ENCODE peak calls at places on chromosomes 2 and 18, in seven cellular contexts. A, Y, J, F, E, T and M are unnamed samples.

GRCh38 chr2:159230145-159230877 is 56.2 kb downstream of the WDSUB1 start:
- DNase-seq in T (no peak), J (no peak), E (no peak), F (no peak), A (no peak), Y (no peak), M (no peak)

GRCh38 chr2:144369416-144369815 is 150.5 kb downstream of the ZEB2 start:
- DNase-seq in J (no peak), E (no peak), T (no peak), F (no peak), A (no peak), Y (no peak), M (no peak)

GRCh38 chr18:25349131-25349925 is 2.6 kb downstream of the ZNF521 start:
- DNase-seq in J (peak), E (no peak), F (peak), A (no peak), T (no peak), Y (peak), M (no peak)

GRCh38 chr2:77521482-77521881 is 694 bp downstream of the LRRTM4 start:
- DNase-seq in F (no peak), E (no peak), J (no peak), T (no peak), A (no peak), Y (no peak), M (no peak)

GRCh38 chr2:30155889-30156658 is 9.3 kb downstream of the YPEL5 start:
- DNase-seq in J (no peak), T (no peak), Y (no peak), F (no peak), A (no peak), E (no peak), M (no peak)

GRCh38 chr2:127621981-127622431 is 23.9 kb upstream of the GPR17 start:
- DNase-seq in T (no peak), E (no peak), A (no peak), J (no peak), Y (no peak), F (no peak), M (peak)

GRCh38 chr2:7930800-7931635 is 750.8 kb upstream of the ID2 start:
- DNase-seq in T (no peak), E (no peak), Y (peak), F (no peak), A (peak), J (no peak), M (no peak)

GRCh38 chr2:20594048-20594750 is 56.7 kb downstream of the HS1BP3 start:
- DNase-seq in J (no peak), A (no peak), F (no peak), E (no peak), T (no peak), Y (no peak), M (peak)

GRCh38 chr2:234566622-234567021 is 69.7 kb upstream of the ARL4C start:
- DNase-seq in E (no peak), A (no peak), F (no peak), J (no peak), Y (no peak), T (no peak), M (no peak)

GRCh38 chr2:22442051-22442450 is 942.9 kb upstream of the KLHL29 start:
- DNase-seq in E (no peak), A (no peak), T (no peak), Y (no peak), F (no peak), J (no peak), M (no peak)

GRCh38 chr2:150716186-150716585 is 228.7 kb upstream of the RND3 start:
- DNase-seq in T (no peak), F (no peak), Y (no peak), E (no peak), A (no peak), J (no peak), M (no peak)

GRCh38 chr2:101770672-101771071 is 73.2 kb downstream of the MAP4K4 start:
- DNase-seq in A (peak), F (no peak), J (no peak), Y (peak), T (peak), E (no peak), M (no peak)

GRCh38 chr2:21860913-21861312 is 737.1 kb downstream of the TDRD15 start:
- DNase-seq in Y (no peak), E (no peak), A (no peak), F (no peak), T (no peak), J (no peak), M (no peak)

GRCh38 chr18:26863122-26863879 is 2.2 kb downstream of the AQP4 start:
- DNase-seq in E (no peak), J (peak), T (no peak), A (peak), Y (no peak), F (peak), M (no peak)

GRCh38 chr2:204360218-204361007 is 184.9 kb upstream of the PARD3B start:
- DNase-seq in T (no peak), J (no peak), F (no peak), A (no peak), Y (no peak), E (no peak), M (no peak)

GRCh38 chr2:19569300-19569791 is 210.9 kb upstream of the OSR1 start:
- DNase-seq in A (no peak), J (no peak), F (no peak), E (no peak), T (no peak), Y (peak), M (no peak)

GRCh38 chr2:187523325-187523724 is 30.9 kb downstream of the TFPI start:
- DNase-seq in Y (no peak), F (no peak), T (no peak), A (no peak), J (no peak), E (no peak), M (no peak)

GRCh38 chr2:9200634-9201015 is 6.0 kb upstream of the ASAP2 start:
- DNase-seq in T (no peak), F (no peak), A (no peak), Y (no peak), J (no peak), E (no peak), M (no peak)

GRCh38 chr2:104849618-104850097 is 4.3 kb upstream of the POU3F3 start:
- DNase-seq in T (peak), J (peak), F (peak), Y (peak), A (peak), E (no peak), M (no peak)

GRCh38 chr18:12703714-12704113 is 872 bp downstream of the PSMG2 start:
- DNase-seq in F (no peak), A (no peak), Y (peak), T (peak), E (no peak), J (no peak), M (no peak)

GRCh38 chr2:195795879-195796278 is 138.9 kb downstream of the SLC39A10 start:
- DNase-seq in T (no peak), J (no peak), E (no peak), F (no peak), Y (no peak), A (no peak), M (no peak)

GRCh38 chr2:101473911-101474751 is 781 bp downstream of the RFX8 start:
- DNase-seq in A (no peak), Y (peak), J (peak), E (no peak), F (peak), T (no peak), M (peak)

GRCh38 chr18:34990571-34990970 is 50.6 kb upstream of the MAPRE2 start:
- DNase-seq in J (no peak), E (no peak), T (no peak), Y (peak), F (no peak), A (no peak), M (no peak)

GRCh38 chr2:196849895-196850294 is 40.7 kb upstream of the C2orf66 start:
- DNase-seq in J (no peak), T (no peak), Y (peak), E (no peak), A (peak), F (no peak), M (no peak)

GRCh38 chr2:210531050-210531449 is 25.3 kb upstream of the CPS1 start:
- DNase-seq in J (no peak), T (no peak), F (no peak), A (no peak), E (no peak), Y (no peak), M (no peak)

GRCh38 chr2:45759310-45759851 is 107.9 kb downstream of the PRKCE start:
- DNase-seq in J (no peak), F (no peak), Y (peak), T (no peak), A (peak), E (no peak), M (no peak)

GRCh38 chr2:26997394-26997793 is 27.0 kb downstream of the MAPRE3 start:
- DNase-seq in Y (no peak), E (no peak), A (no peak), T (no peak), J (no peak), F (no peak), M (no peak)

GRCh38 chr2:144330951-144331651 is 188.8 kb downstream of the ZEB2 start:
- DNase-seq in A (no peak), T (no peak), F (no peak), J (peak), Y (peak), E (no peak), M (no peak)

GRCh38 chr2:68287580-68288441 is 31.9 kb downstream of the CNRIP1 start:
- DNase-seq in A (no peak), J (no peak), T (no peak), Y (peak), E (no peak), F (no peak), M (no peak)

GRCh38 chr2:172545408-172546075 is 10.3 kb upstream of the PDK1 start:
- DNase-seq in J (no peak), Y (no peak), T (no peak), F (no peak), A (no peak), E (no peak), M (no peak)

GRCh38 chr2:75054296-75054695 is 95.9 kb downstream of the POLE4 start:
- DNase-seq in T (no peak), F (no peak), A (no peak), E (no peak), Y (no peak), J (no peak), M (no peak)

GRCh38 chr2:20633001-20633400 is 17.9 kb downstream of the HS1BP3 start:
- DNase-seq in F (no peak), J (peak), A (no peak), Y (no peak), E (no peak), T (no peak), M (no peak)

GRCh38 chr18:80253871-80254492 is 6.7 kb upstream of the PARD6G start:
- DNase-seq in Y (no peak), F (no peak), J (no peak), A (no peak), T (no peak), E (no peak), M (no peak)

GRCh38 chr2:70887550-70888229 is 48.0 kb upstream of the ATP6V1B1 start:
- DNase-seq in A (no peak), J (peak), E (no peak), Y (no peak), F (peak), T (peak), M (peak)

GRCh38 chr2:168920504-168921157 is 19.5 kb downstream of the G6PC2 start:
- DNase-seq in T (peak), J (no peak), E (no peak), A (peak), Y (peak), F (no peak), M (no peak)